ENCODE peak calls at places on chromosomes 6 and 20, in ten cellular contexts. V, T, J, D, Y, K, W, X, F and P are unnamed samples.

GRCh38 chr6:112802154-112802553 is 455.0 kb downstream of the RFPL4B start:
- DNase-seq in V (no peak), T (peak), J (no peak), D (peak), Y (peak), K (no peak), W (no peak), X (peak), F (no peak), P (no peak)

GRCh38 chr6:38514399-38514798 is 125.3 kb downstream of the BTBD9 start:
- DNase-seq in V (no peak), T (no peak), J (no peak), D (no peak), Y (no peak), K (no peak), W (no peak), X (no peak), F (no peak), P (no peak)

GRCh38 chr6:34543421-34543820 is 12.7 kb downstream of the SPDEF start:
- DNase-seq in V (no peak), T (no peak), J (no peak), D (peak), Y (peak), K (no peak), W (no peak), X (peak), F (no peak), P (no peak)

GRCh38 chr6:6942826-6943225 is 164.9 kb upstream of the RREB1 start:
- DNase-seq in V (peak), T (no peak), J (no peak), D (no peak), Y (peak), K (no peak), W (peak), X (no peak), F (peak), P (no peak)

GRCh38 chr6:46652232-46652602 is 401 bp downstream of the CYP39A1 start:
- DNase-seq in V (no peak), T (no peak), J (no peak), D (no peak), Y (no peak), K (no peak), W (no peak), X (no peak), F (no peak), P (no peak)

GRCh38 chr6:71512256-71512655 is 223.6 kb downstream of the OGFRL1 start:
- DNase-seq in V (no peak), T (no peak), J (no peak), D (no peak), Y (no peak), K (no peak), W (no peak), X (no peak), F (no peak), P (no peak)

GRCh38 chr6:169965657-169966311 is 214.4 kb downstream of the ERMARD start:
- DNase-seq in V (no peak), T (no peak), J (peak), D (no peak), Y (no peak), K (peak), W (no peak), X (no peak), F (no peak), P (peak)

GRCh38 chr20:52150440-52151258 is 40.9 kb downstream of the ZFP64 start:
- DNase-seq in V (no peak), T (no peak), J (no peak), D (peak), Y (peak), K (no peak), W (peak), X (peak), F (no peak), P (no peak)

GRCh38 chr6:88166493-88166900 is 350 bp upstream of the CNR1 start:
- DNase-seq in V (no peak), T (no peak), J (no peak), D (peak), Y (no peak), K (no peak), W (peak), X (no peak), F (no peak), P (no peak)

GRCh38 chr20:41316009-41316408 is 1.5 kb downstream of the ZHX3 start:
- DNase-seq in V (no peak), T (no peak), J (no peak), D (peak), Y (no peak), K (no peak), W (no peak), X (no peak), F (no peak), P (no peak)

GRCh38 chr20:42887281-42887680 is 302.4 kb downstream of the PTPRT start:
- DNase-seq in V (no peak), T (no peak), J (no peak), D (no peak), Y (no peak), K (no peak), W (no peak), X (no peak), F (no peak), P (no peak)

GRCh38 chr6:3133515-3133914 is 15.0 kb downstream of the BPHL start:
- DNase-seq in V (no peak), T (no peak), J (no peak), D (no peak), Y (no peak), K (no peak), W (no peak), X (no peak), F (no peak), P (no peak)

GRCh38 chr6:112203577-112204349 is 50.6 kb downstream of the LAMA4 start:
- DNase-seq in V (no peak), T (peak), J (no peak), D (peak), Y (peak), K (no peak), W (no peak), X (no peak), F (no peak), P (no peak)

GRCh38 chr20:10553326-10553984 is 118.3 kb downstream of the SLX4IP start:
- DNase-seq in V (peak), T (no peak), J (no peak), D (peak), Y (peak), K (no peak), W (peak), X (peak), F (peak), P (no peak)

GRCh38 chr6:7232351-7232750 is 80.6 kb downstream of the SSR1 start:
- DNase-seq in V (peak), T (no peak), J (no peak), D (no peak), Y (peak), K (no peak), W (no peak), X (no peak), F (no peak), P (no peak)

GRCh38 chr20:10682939-10683338 is 9.1 kb upstream of the JAG1 start:
- DNase-seq in V (no peak), T (no peak), J (no peak), D (peak), Y (peak), K (no peak), W (no peak), X (no peak), F (no peak), P (no peak)

GRCh38 chr20:53201588-53201987 is 229.4 kb downstream of the TSHZ2 start:
- DNase-seq in V (no peak), T (no peak), J (no peak), D (no peak), Y (no peak), K (no peak), W (no peak), X (no peak), F (no peak), P (no peak)

GRCh38 chr6:137873273-137873762 is 6.3 kb downstream of the TNFAIP3 start:
- DNase-seq in V (peak), T (peak), J (peak), D (peak), Y (peak), K (no peak), W (peak), X (peak), F (peak), P (no peak)

GRCh38 chr6:70841115-70841514 is 115.7 kb downstream of the B3GAT2 start:
- DNase-seq in V (no peak), T (no peak), J (no peak), D (no peak), Y (no peak), K (no peak), W (no peak), X (peak), F (no peak), P (no peak)

GRCh38 chr20:61449057-61449456 is 197.0 kb downstream of the CDH4 start:
- DNase-seq in V (no peak), T (no peak), J (no peak), D (no peak), Y (no peak), K (no peak), W (no peak), X (no peak), F (no peak), P (no peak)

GRCh38 chr6:32969685-32970412 is 1.5 kb downstream of the BRD2 start:
- DNase-seq in V (peak), T (peak), J (peak), D (peak), Y (peak), K (no peak), W (peak), X (peak), F (peak), P (peak)

GRCh38 chr6:143027058-143027457 is 33.6 kb upstream of the AIG1 start:
- DNase-seq in V (peak), T (no peak), J (no peak), D (peak), Y (peak), K (no peak), W (peak), X (no peak), F (no peak), P (no peak)

GRCh38 chr20:31565699-31566331 is 39.3 kb upstream of the ID1 start:
- DNase-seq in V (no peak), T (peak), J (no peak), D (no peak), Y (no peak), K (no peak), W (no peak), X (no peak), F (no peak), P (no peak)

GRCh38 chr6:155832596-155832995 is 377.0 kb upstream of the NOX3 start:
- DNase-seq in V (no peak), T (no peak), J (no peak), D (peak), Y (peak), K (no peak), W (peak), X (peak), F (no peak), P (no peak)

GRCh38 chr6:139204978-139205377 is 70.1 kb downstream of the HECA start:
- DNase-seq in V (no peak), T (no peak), J (no peak), D (no peak), Y (no peak), K (no peak), W (no peak), X (no peak), F (no peak), P (no peak)

GRCh38 chr6:158516098-158516497 is 43.8 kb upstream of the TMEM181 start:
- DNase-seq in V (no peak), T (no peak), J (no peak), D (no peak), Y (no peak), K (no peak), W (no peak), X (no peak), F (no peak), P (no peak)

GRCh38 chr6:158143700-158144099 is 24.4 kb downstream of the SERAC1 start:
- DNase-seq in V (no peak), T (no peak), J (no peak), D (peak), Y (peak), K (no peak), W (peak), X (no peak), F (no peak), P (no peak)

GRCh38 chr20:35561268-35561667 is 19.4 kb downstream of the ERGIC3 start:
- DNase-seq in V (no peak), T (no peak), J (no peak), D (peak), Y (peak), K (no peak), W (peak), X (peak), F (no peak), P (no peak)

DNA sequence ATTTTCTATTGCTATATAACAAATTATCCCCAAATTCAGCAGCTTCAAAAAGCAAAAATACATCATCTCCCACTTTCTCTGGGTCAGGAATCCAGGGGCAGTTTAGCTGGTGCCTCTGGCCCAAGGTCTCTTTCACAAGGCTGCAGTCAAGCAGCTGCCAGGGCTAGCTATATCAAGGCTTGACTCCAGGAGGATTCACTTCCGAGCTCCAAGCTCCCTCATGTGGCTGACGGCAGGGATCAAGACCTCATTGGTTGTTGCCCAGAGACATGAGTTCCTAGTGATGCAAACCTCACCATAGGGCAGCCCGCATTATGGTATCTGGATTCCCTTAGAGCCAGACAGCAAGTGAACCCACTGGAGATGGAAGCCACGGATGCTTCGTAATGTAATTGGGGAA is 1.3 kb upstream of the VNN1 start:
- DNase-seq in V (peak), T (peak), J (no peak), D (peak), Y (peak), K (no peak), W (peak), X (no peak), F (no peak), P (no peak)
- TF ChIP-seq CTCF in V (peak), T (peak), J (no peak), D (peak), Y (peak), K (no peak), W (no peak), X (peak), F (no peak), P (peak)

DNA sequence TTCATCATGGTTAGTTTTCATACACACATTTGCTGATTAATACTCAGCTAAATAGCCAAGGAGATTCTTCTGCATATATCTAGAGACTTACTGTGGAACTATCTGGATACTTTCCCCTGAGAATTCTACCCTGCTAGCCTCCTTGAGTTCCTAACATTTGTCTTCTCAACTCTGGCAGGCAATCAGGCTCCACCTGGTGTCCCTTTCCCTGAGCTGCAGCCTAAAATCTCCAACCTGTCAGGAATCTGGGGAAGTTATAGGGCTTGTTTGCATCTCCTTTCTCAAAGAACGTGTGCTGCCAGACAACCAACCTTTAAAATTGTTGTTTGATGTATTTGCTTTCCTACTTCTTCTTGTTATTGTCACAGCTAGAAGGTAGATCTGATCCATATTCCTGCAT is 73.4 kb downstream of the FUT9 start:
- DNase-seq in V (no peak), T (no peak), J (no peak), D (no peak), Y (no peak), K (no peak), W (peak), X (no peak), F (no peak), P (no peak)
- TF ChIP-seq CTCF in V (no peak), T (peak), J (no peak), D (no peak), Y (no peak), K (no peak), W (peak), X (no peak), F (no peak), P (peak)

DNA sequence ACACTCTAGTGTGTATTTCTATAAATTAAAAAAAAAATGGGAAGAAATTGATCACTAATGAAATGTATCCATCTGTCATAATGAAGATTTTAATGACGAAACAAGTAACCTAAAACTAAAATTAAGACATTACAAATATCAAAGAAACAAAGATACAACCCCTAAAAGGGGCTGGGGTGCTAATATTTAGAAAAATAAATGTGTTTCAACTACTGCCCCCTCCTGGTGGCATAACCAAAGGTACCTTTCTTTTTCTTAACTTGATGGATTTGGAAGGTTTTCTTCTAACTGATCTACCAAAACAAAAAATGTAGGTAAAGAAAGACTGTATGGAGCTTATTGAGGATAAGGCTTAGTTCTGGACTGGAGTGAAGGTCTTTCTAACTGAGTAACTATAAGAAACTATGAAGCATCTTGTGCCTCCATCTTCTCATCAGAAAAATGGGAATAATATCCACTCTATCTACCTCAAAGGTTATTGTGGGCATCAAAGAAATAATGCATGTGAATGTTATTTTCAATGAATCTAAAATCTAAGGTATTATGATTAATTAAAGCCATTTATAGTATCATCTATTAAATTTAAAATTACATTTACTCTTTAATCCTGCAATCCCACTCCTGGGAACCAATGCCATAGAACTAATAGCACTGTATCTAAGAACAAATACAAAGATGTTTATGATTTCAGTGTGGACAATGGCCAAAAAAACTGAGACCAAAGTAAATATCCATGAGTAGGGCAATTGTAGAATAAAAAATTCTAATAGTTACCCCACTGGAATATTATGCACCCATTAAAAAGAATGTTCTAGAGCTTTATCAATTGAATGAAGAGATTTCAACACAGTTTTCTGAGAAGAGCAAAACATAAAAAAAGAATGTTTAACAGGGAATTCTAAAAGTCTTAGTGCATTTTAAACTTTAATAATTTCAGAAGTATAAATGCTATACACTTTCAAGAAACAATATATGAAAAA is 117.2 kb downstream of the BACH2 start:
- DNase-seq in V (no peak), T (no peak), J (no peak), D (peak), Y (no peak), K (no peak), W (peak), X (no peak), F (no peak), P (no peak)
- TF ChIP-seq CTCF in V (peak), T (peak), J (no peak), D (peak), Y (peak), K (no peak), W (peak), X (peak), F (no peak), P (peak)

GRCh38 chr20:6579417-6579816 is 188.1 kb upstream of the BMP2 start:
- DNase-seq in V (no peak), T (no peak), J (no peak), D (no peak), Y (peak), K (no peak), W (no peak), X (no peak), F (no peak), P (no peak)
- TF ChIP-seq CTCF in V (no peak), T (no peak), J (no peak), D (no peak), Y (no peak), K (no peak), W (no peak), X (no peak), F (no peak), P (no peak)

GRCh38 chr6:50709366-50709734 is 4.0 kb upstream of the TFAP2D start:
- DNase-seq in V (no peak), T (no peak), J (no peak), D (no peak), Y (no peak), K (no peak), W (no peak), X (no peak), F (no peak), P (no peak)

GRCh38 chr6:50712291-50712690 is 1.0 kb upstream of the TFAP2D start:
- DNase-seq in V (no peak), T (no peak), J (no peak), D (no peak), Y (no peak), K (no peak), W (no peak), X (no peak), F (no peak), P (no peak)

GRCh38 chr6:50713977-50714486 is 706 bp downstream of the TFAP2D start:
- DNase-seq in V (no peak), T (no peak), J (no peak), D (no peak), Y (no peak), K (no peak), W (no peak), X (no peak), F (no peak), P (no peak)

GRCh38 chr6:50713226-50713625 is at the start of gene TFAP2D:
- DNase-seq in V (no peak), T (no peak), J (no peak), D (no peak), Y (no peak), K (no peak), W (no peak), X (no peak), F (no peak), P (no peak)

GRCh38 chr6:50711686-50712085 is 1.6 kb upstream of the TFAP2D start:
- DNase-seq in V (no peak), T (no peak), J (no peak), D (no peak), Y (no peak), K (no peak), W (no peak), X (no peak), F (no peak), P (no peak)
- TF ChIP-seq CTCF in V (no peak), T (no peak), J (no peak), D (no peak), Y (no peak), K (no peak), W (no peak), X (no peak), F (no peak), P (no peak)

DNA sequence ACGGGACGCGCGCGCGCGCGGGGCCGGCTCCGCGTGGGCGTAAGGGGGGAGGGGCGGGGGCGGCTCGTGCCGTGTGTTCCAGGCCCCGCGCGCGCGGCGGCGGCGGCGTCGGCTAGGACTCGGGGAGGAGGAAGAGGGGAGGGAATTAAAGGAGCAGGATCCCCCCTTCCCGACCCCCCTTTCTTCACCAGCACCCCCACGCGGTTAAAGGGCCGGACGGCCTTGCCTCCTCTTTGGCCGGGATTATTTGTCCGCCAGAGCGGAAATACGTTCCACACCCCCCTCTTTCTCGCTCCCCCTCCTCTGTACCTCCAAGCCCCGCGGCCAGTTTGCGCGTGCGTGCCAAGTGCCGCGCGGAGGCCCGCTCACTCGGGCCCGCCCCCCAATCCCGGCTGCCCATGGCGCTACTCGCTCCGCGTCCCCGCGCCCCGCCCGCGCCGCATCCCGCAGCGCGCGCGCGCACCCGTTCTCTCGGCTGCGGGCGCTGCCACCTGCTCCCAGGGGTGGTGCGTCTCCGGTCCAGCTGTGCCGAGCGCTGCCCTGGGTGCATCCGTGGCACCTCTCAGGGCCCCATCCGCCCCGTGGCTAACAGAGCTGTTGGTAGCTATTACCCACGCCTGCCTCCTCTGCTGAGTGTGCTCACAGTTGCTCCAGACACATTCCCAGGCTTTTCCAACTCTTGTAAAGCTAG is at the start of gene ZBTB12:
- DNase-seq in V (peak), T (peak), J (peak), D (peak), Y (peak), K (no peak), W (peak), X (peak), F (peak), P (peak)
- TF ChIP-seq CTCF in V (no peak), T (no peak), J (no peak), D (no peak), Y (peak), K (no peak), W (no peak), X (no peak), F (no peak), P (no peak)